ENCODE peak calls at places on chromosomes 13 and 19, in five cellular contexts. One of them, this sample, is unnamed.

GRCh38 chr13:51646041-51646670 is 61.9 kb downstream of the WDFY2 start:
- DNase-seq in mesothelial cell of epicardium: no peak
- DNase-seq in A673: no peak
- DNase-seq in CD8-positive, alpha-beta T cell: no peak
- DNase-seq in fibroblast of pulmonary artery: no peak
- DNase-seq in this sample: no peak

GRCh38 chr13:40600145-40600751 is 66.2 kb downstream of the FOXO1 start:
- DNase-seq in mesothelial cell of epicardium: no peak
- DNase-seq in fibroblast of pulmonary artery: no peak
- DNase-seq in A673: peak
- DNase-seq in CD8-positive, alpha-beta T cell: no peak
- DNase-seq in this sample: no peak

GRCh38 chr19:49387936-49388372 is at the start of gene KASH5:
- DNase-seq in mesothelial cell of epicardium: no peak
- DNase-seq in fibroblast of pulmonary artery: peak
- DNase-seq in A673: no peak
- DNase-seq in CD8-positive, alpha-beta T cell: peak
- DNase-seq in this sample: no peak

GRCh38 chr13:112510002-112510780 is 77.8 kb downstream of the TUBGCP3 start:
- DNase-seq in CD8-positive, alpha-beta T cell: no peak
- DNase-seq in A673: peak
- DNase-seq in fibroblast of pulmonary artery: peak
- DNase-seq in mesothelial cell of epicardium: no peak
- DNase-seq in this sample: peak

GRCh38 chr19:3459965-3460582 is 20.3 kb downstream of the SMIM24 start:
- DNase-seq in mesothelial cell of epicardium: no peak
- DNase-seq in A673: no peak
- DNase-seq in CD8-positive, alpha-beta T cell: no peak
- DNase-seq in fibroblast of pulmonary artery: no peak
- DNase-seq in this sample: no peak

GRCh38 chr19:13850910-13851753 is 25.8 kb upstream of the NANOS3 start:
- DNase-seq in fibroblast of pulmonary artery: peak
- DNase-seq in mesothelial cell of epicardium: peak
- DNase-seq in CD8-positive, alpha-beta T cell: peak
- DNase-seq in A673: peak
- DNase-seq in this sample: no peak

GRCh38 chr19:3459322-3459881 is 20.9 kb downstream of the SMIM24 start:
- DNase-seq in CD8-positive, alpha-beta T cell: no peak
- DNase-seq in A673: no peak
- DNase-seq in mesothelial cell of epicardium: no peak
- DNase-seq in fibroblast of pulmonary artery: peak
- DNase-seq in this sample: no peak

GRCh38 chr13:42109957-42110356 is 61.5 kb downstream of the DGKH start:
- DNase-seq in fibroblast of pulmonary artery: no peak
- DNase-seq in mesothelial cell of epicardium: no peak
- DNase-seq in A673: no peak
- DNase-seq in CD8-positive, alpha-beta T cell: no peak
- DNase-seq in this sample: no peak

GRCh38 chr13:25901460-25902376 is 150.1 kb downstream of the SHISA2 start:
- DNase-seq in A673: peak
- DNase-seq in fibroblast of pulmonary artery: peak
- DNase-seq in mesothelial cell of epicardium: no peak
- DNase-seq in CD8-positive, alpha-beta T cell: no peak
- DNase-seq in this sample: no peak

GRCh38 chr19:43784981-43785808 is 4.4 kb upstream of the KCNN4 start:
- DNase-seq in fibroblast of pulmonary artery: peak
- DNase-seq in A673: peak
- DNase-seq in mesothelial cell of epicardium: peak
- DNase-seq in CD8-positive, alpha-beta T cell: peak
- DNase-seq in this sample: peak

GRCh38 chr13:112702983-112703379 is 13.1 kb downstream of the ATP11A start:
- DNase-seq in mesothelial cell of epicardium: no peak
- DNase-seq in fibroblast of pulmonary artery: no peak
- DNase-seq in A673: no peak
- DNase-seq in CD8-positive, alpha-beta T cell: no peak
- DNase-seq in this sample: no peak

GRCh38 chr19:32407004-32407992 is 1.7 kb downstream of the DPY19L3 start:
- DNase-seq in fibroblast of pulmonary artery: peak
- DNase-seq in mesothelial cell of epicardium: no peak
- DNase-seq in CD8-positive, alpha-beta T cell: no peak
- DNase-seq in A673: peak
- DNase-seq in this sample: no peak

GRCh38 chr19:35055715-35056179 is 14.2 kb downstream of the HPN start:
- DNase-seq in mesothelial cell of epicardium: no peak
- DNase-seq in A673: no peak
- DNase-seq in CD8-positive, alpha-beta T cell: no peak
- DNase-seq in fibroblast of pulmonary artery: no peak
- DNase-seq in this sample: no peak

GRCh38 chr19:12833747-12834417 is 497 bp downstream of the RTBDN start:
- DNase-seq in fibroblast of pulmonary artery: no peak
- DNase-seq in A673: peak
- DNase-seq in mesothelial cell of epicardium: no peak
- DNase-seq in CD8-positive, alpha-beta T cell: no peak
- DNase-seq in this sample: peak

GRCh38 chr19:8445488-8446001 is 770 bp downstream of the HNRNPM start:
- DNase-seq in CD8-positive, alpha-beta T cell: peak
- DNase-seq in mesothelial cell of epicardium: peak
- DNase-seq in fibroblast of pulmonary artery: peak
- DNase-seq in A673: peak
- DNase-seq in this sample: peak

GRCh38 chr13:99687728-99688397 is 186.6 kb downstream of the TM9SF2 start:
- DNase-seq in mesothelial cell of epicardium: no peak
- DNase-seq in A673: peak
- DNase-seq in fibroblast of pulmonary artery: no peak
- DNase-seq in CD8-positive, alpha-beta T cell: no peak
- DNase-seq in this sample: no peak

GRCh38 chr19:42028304-42029216 is 34.5 kb upstream of the ATP1A3 start:
- DNase-seq in A673: peak
- DNase-seq in mesothelial cell of epicardium: no peak
- DNase-seq in fibroblast of pulmonary artery: no peak
- DNase-seq in CD8-positive, alpha-beta T cell: no peak
- DNase-seq in this sample: peak

GRCh38 chr13:80894930-80895329 is 554.0 kb upstream of the SPRY2 start:
- DNase-seq in CD8-positive, alpha-beta T cell: no peak
- DNase-seq in fibroblast of pulmonary artery: no peak
- DNase-seq in mesothelial cell of epicardium: no peak
- DNase-seq in A673: no peak
- DNase-seq in this sample: no peak

GRCh38 chr13:39515231-39515630 is 87.8 kb downstream of the LHFPL6 start:
- DNase-seq in CD8-positive, alpha-beta T cell: no peak
- DNase-seq in mesothelial cell of epicardium: no peak
- DNase-seq in fibroblast of pulmonary artery: no peak
- DNase-seq in A673: peak
- DNase-seq in this sample: no peak

GRCh38 chr19:12868540-12869112 is 12.6 kb downstream of the DNASE2 start:
- DNase-seq in A673: no peak
- DNase-seq in mesothelial cell of epicardium: no peak
- DNase-seq in fibroblast of pulmonary artery: no peak
- DNase-seq in CD8-positive, alpha-beta T cell: no peak
- DNase-seq in this sample: no peak

GRCh38 chr13:32432856-32433255 is 4.9 kb upstream of the N4BP2L1 start:
- DNase-seq in fibroblast of pulmonary artery: no peak
- DNase-seq in A673: no peak
- DNase-seq in mesothelial cell of epicardium: no peak
- DNase-seq in CD8-positive, alpha-beta T cell: no peak
- DNase-seq in this sample: no peak

GRCh38 chr13:114132419-114133121 is at the start of gene RASA3:
- DNase-seq in fibroblast of pulmonary artery: peak
- DNase-seq in CD8-positive, alpha-beta T cell: peak
- DNase-seq in A673: peak
- DNase-seq in mesothelial cell of epicardium: peak
- DNase-seq in this sample: peak

GRCh38 chr13:80551650-80552497 is 210.9 kb upstream of the SPRY2 start:
- DNase-seq in A673: peak
- DNase-seq in mesothelial cell of epicardium: no peak
- DNase-seq in CD8-positive, alpha-beta T cell: no peak
- DNase-seq in fibroblast of pulmonary artery: no peak
- DNase-seq in this sample: no peak

GRCh38 chr19:6047741-6048231 is 62.5 kb downstream of the RFX2 start:
- DNase-seq in A673: peak
- DNase-seq in CD8-positive, alpha-beta T cell: no peak
- DNase-seq in mesothelial cell of epicardium: no peak
- DNase-seq in fibroblast of pulmonary artery: peak
- DNase-seq in this sample: peak

GRCh38 chr19:13053761-13054604 is 48.7 kb downstream of the LYL1 start:
- DNase-seq in fibroblast of pulmonary artery: peak
- DNase-seq in A673: no peak
- DNase-seq in mesothelial cell of epicardium: peak
- DNase-seq in CD8-positive, alpha-beta T cell: no peak
- DNase-seq in this sample: peak

GRCh38 chr13:41941174-41941573 is 19.7 kb downstream of the VWA8 start:
- DNase-seq in mesothelial cell of epicardium: no peak
- DNase-seq in A673: no peak
- DNase-seq in CD8-positive, alpha-beta T cell: no peak
- DNase-seq in fibroblast of pulmonary artery: peak
- DNase-seq in this sample: no peak

GRCh38 chr19:53088091-53088490 is 15.1 kb downstream of the ZNF160 start:
- DNase-seq in CD8-positive, alpha-beta T cell: no peak
- DNase-seq in A673: no peak
- DNase-seq in mesothelial cell of epicardium: no peak
- DNase-seq in fibroblast of pulmonary artery: no peak
- DNase-seq in this sample: no peak

GRCh38 chr19:33524024-33524664 is 2.6 kb upstream of the PEPD start:
- DNase-seq in CD8-positive, alpha-beta T cell: no peak
- DNase-seq in mesothelial cell of epicardium: no peak
- DNase-seq in fibroblast of pulmonary artery: no peak
- DNase-seq in A673: no peak
- DNase-seq in this sample: no peak

GRCh38 chr19:10968527-10969081 is 7.8 kb downstream of the SMARCA4 start:
- DNase-seq in A673: no peak
- DNase-seq in fibroblast of pulmonary artery: no peak
- DNase-seq in mesothelial cell of epicardium: no peak
- DNase-seq in CD8-positive, alpha-beta T cell: no peak
- DNase-seq in this sample: no peak
- TF ChIP-seq CTCF in A673: no peak
- TF ChIP-seq CTCF in fibroblast of pulmonary artery: no peak
- TF ChIP-seq CTCF in mesothelial cell of epicardium: no peak
- TF ChIP-seq CTCF in CD8-positive, alpha-beta T cell: no peak
- TF ChIP-seq CTCF in this sample: no peak

GRCh38 chr13:97439196-97439595 is 5.2 kb downstream of the RAP2A start:
- DNase-seq in A673: peak
- DNase-seq in CD8-positive, alpha-beta T cell: no peak
- DNase-seq in mesothelial cell of epicardium: no peak
- DNase-seq in fibroblast of pulmonary artery: peak
- DNase-seq in this sample: no peak

GRCh38 chr13:97445504-97446187 is 11.7 kb downstream of the RAP2A start:
- DNase-seq in fibroblast of pulmonary artery: no peak
- DNase-seq in A673: no peak
- DNase-seq in mesothelial cell of epicardium: no peak
- DNase-seq in CD8-positive, alpha-beta T cell: no peak
- DNase-seq in this sample: no peak

GRCh38 chr13:97437729-97438128 is 3.8 kb downstream of the RAP2A start:
- DNase-seq in mesothelial cell of epicardium: no peak
- DNase-seq in A673: no peak
- DNase-seq in fibroblast of pulmonary artery: no peak
- DNase-seq in CD8-positive, alpha-beta T cell: no peak
- DNase-seq in this sample: no peak

GRCh38 chr13:97440598-97440997 is 6.6 kb downstream of the RAP2A start:
- DNase-seq in mesothelial cell of epicardium: no peak
- DNase-seq in CD8-positive, alpha-beta T cell: no peak
- DNase-seq in A673: no peak
- DNase-seq in fibroblast of pulmonary artery: peak
- DNase-seq in this sample: no peak

GRCh38 chr13:97441414-97441813 is 7.4 kb downstream of the RAP2A start:
- DNase-seq in mesothelial cell of epicardium: no peak
- DNase-seq in A673: no peak
- DNase-seq in CD8-positive, alpha-beta T cell: no peak
- DNase-seq in fibroblast of pulmonary artery: no peak
- DNase-seq in this sample: no peak
- TF ChIP-seq CTCF in mesothelial cell of epicardium: no peak
- TF ChIP-seq CTCF in A673: no peak
- TF ChIP-seq CTCF in CD8-positive, alpha-beta T cell: no peak
- TF ChIP-seq CTCF in fibroblast of pulmonary artery: no peak
- TF ChIP-seq CTCF in this sample: no peak

GRCh38 chr13:98083507-98083906 is 59.4 kb upstream of the FARP1 start:
- DNase-seq in CD8-positive, alpha-beta T cell: no peak
- DNase-seq in A673: peak
- DNase-seq in mesothelial cell of epicardium: no peak
- DNase-seq in fibroblast of pulmonary artery: peak
- DNase-seq in this sample: no peak
- TF ChIP-seq CTCF in CD8-positive, alpha-beta T cell: no peak
- TF ChIP-seq CTCF in A673: peak
- TF ChIP-seq CTCF in mesothelial cell of epicardium: no peak
- TF ChIP-seq CTCF in fibroblast of pulmonary artery: peak
- TF ChIP-seq CTCF in this sample: no peak

DNA sequence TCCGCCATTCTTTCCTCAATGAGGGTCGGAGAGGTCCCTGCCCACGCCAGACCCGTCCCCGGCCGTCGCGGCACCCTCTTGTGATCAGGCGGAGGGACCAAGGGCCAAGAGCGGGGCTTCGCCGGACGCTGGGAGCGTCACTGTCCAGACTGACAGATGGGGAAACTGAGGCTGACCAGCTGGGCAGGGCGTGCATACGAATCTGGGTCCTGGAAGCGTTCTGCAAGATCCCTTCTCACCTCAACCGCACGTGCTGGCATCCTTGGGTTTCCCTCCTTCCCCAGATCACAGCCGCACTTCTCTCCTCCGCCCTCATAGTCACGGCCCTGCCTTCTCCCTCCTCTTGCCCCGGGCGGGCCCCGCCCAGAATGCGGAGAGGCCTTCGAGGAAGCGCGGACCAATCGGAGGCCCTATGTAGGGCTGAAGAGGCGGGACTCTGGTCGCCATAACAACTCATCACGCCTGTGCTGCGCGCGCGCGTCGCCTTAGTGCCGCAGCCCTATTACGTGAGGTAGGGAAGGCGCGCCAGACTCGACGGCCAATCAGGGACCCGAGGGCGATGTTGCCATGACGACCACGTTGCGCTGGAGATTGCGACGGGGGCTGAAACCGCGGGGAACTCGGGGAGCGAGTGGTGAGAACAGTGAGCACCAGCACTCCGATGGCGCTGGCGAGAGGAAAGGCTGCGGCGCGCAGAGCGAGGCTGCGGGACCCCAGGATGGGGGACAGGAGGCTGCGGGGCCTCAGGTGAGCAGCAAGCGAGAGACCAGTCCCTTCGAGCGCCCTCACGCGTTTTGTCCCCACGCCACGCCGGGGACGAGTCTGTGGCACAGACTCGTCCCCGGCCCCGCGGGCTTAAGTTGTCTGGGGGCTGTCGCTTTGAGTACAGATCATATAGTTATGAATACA is 5.7 kb downstream of the RNF225 start:
- DNase-seq in fibroblast of pulmonary artery: peak
- DNase-seq in CD8-positive, alpha-beta T cell: peak
- DNase-seq in mesothelial cell of epicardium: peak
- DNase-seq in A673: peak
- DNase-seq in this sample: peak
- TF ChIP-seq CTCF in fibroblast of pulmonary artery: no peak
- TF ChIP-seq CTCF in CD8-positive, alpha-beta T cell: no peak
- TF ChIP-seq CTCF in mesothelial cell of epicardium: no peak
- TF ChIP-seq CTCF in A673: no peak
- TF ChIP-seq CTCF in this sample: no peak